ENCODE peak calls at places on chromosomes 1 and 21, in eight cellular contexts. J, I, Y, O, D, S, R and X are unnamed samples.

GRCh38 chr1:239963861-239964260 is 127.8 kb upstream of the FMN2 start:
- DNase-seq in J (no peak), D (no peak), S (no peak), O (no peak), Y (no peak), R (no peak), I (no peak), X (no peak)

GRCh38 chr1:156912861-156913808 is 7.3 kb upstream of the LRRC71 start:
- DNase-seq in D (no peak), O (no peak), R (no peak), Y (no peak), J (no peak), S (no peak), I (peak), X (no peak)

GRCh38 chr1:54398963-54399528 is 7.1 kb downstream of the SSBP3 start:
- DNase-seq in D (no peak), Y (no peak), R (no peak), S (no peak), O (no peak), I (no peak), J (no peak), X (no peak)

GRCh38 chr1:236108027-236108648 is 34.2 kb upstream of the GPR137B start:
- DNase-seq in Y (no peak), J (no peak), R (no peak), I (no peak), D (no peak), O (no peak), S (no peak), X (no peak)

GRCh38 chr21:29148535-29148934 is 18.1 kb downstream of the MAP3K7CL start:
- DNase-seq in I (no peak), R (no peak), O (no peak), D (no peak), S (no peak), Y (no peak), J (no peak), X (no peak)

GRCh38 chr1:95223110-95223509 is 10.9 kb upstream of the RWDD3 start:
- DNase-seq in J (no peak), D (no peak), O (no peak), S (no peak), R (no peak), I (no peak), Y (no peak), X (no peak)

GRCh38 chr1:236223273-236223672 is 58.5 kb downstream of the ERO1B start:
- DNase-seq in R (no peak), O (no peak), D (no peak), I (no peak), Y (no peak), S (no peak), J (no peak), X (no peak)

GRCh38 chr1:226825037-226825745 is 45.2 kb upstream of the PSEN2 start:
- DNase-seq in S (no peak), R (no peak), O (no peak), I (peak), J (no peak), D (no peak), Y (no peak), X (no peak)

GRCh38 chr1:162316187-162316586 is 60.5 kb downstream of the SPATA46 start:
- DNase-seq in I (no peak), J (no peak), R (no peak), D (no peak), S (no peak), O (no peak), Y (no peak), X (no peak)

GRCh38 chr1:30682396-30683275 is 40.7 kb downstream of the MATN1 start:
- DNase-seq in S (no peak), R (no peak), D (no peak), Y (no peak), J (no peak), I (peak), O (no peak), X (no peak)

GRCh38 chr1:110477445-110477957 is 26.6 kb downstream of the PROK1 start:
- DNase-seq in R (no peak), S (no peak), I (peak), O (no peak), Y (no peak), D (no peak), J (no peak), X (no peak)

GRCh38 chr1:7752512-7753417 is 18.3 kb upstream of the VAMP3 start:
- DNase-seq in I (peak), J (peak), O (peak), R (no peak), D (peak), Y (peak), S (peak), X (peak)

GRCh38 chr1:64982134-64982533 is 15.8 kb upstream of the JAK1 start:
- DNase-seq in D (no peak), O (no peak), Y (no peak), S (no peak), I (no peak), J (no peak), R (no peak), X (no peak)

GRCh38 chr1:24779689-24780464 is 34.6 kb downstream of the CLIC4 start:
- DNase-seq in Y (no peak), R (no peak), D (no peak), J (no peak), S (no peak), O (no peak), I (no peak), X (no peak)

GRCh38 chr1:15128520-15129313 is 24.8 kb upstream of the TMEM51 start:
- DNase-seq in O (peak), S (peak), Y (peak), D (peak), I (peak), R (peak), J (peak), X (peak)

GRCh38 chr1:18093646-18094045 is 14.0 kb upstream of the IGSF21 start:
- DNase-seq in O (no peak), S (no peak), R (no peak), J (no peak), I (no peak), D (no peak), Y (no peak), X (no peak)

GRCh38 chr1:61141288-61142044 is 59.1 kb downstream of the NFIA start:
- DNase-seq in O (no peak), S (no peak), R (no peak), I (no peak), Y (no peak), J (no peak), D (no peak), X (no peak)

GRCh38 chr1:175245324-175245723 is 52.7 kb upstream of the KIAA0040 start:
- DNase-seq in R (no peak), S (no peak), Y (no peak), I (no peak), J (no peak), D (no peak), O (no peak), X (no peak)

GRCh38 chr1:8448906-8449661 is 131.2 kb downstream of the SLC45A1 start:
- DNase-seq in S (no peak), R (no peak), I (no peak), D (no peak), O (no peak), J (no peak), Y (no peak), X (no peak)

GRCh38 chr1:59367269-59368006 is 70.5 kb downstream of the FGGY start:
- DNase-seq in J (no peak), S (no peak), I (peak), Y (peak), R (no peak), D (no peak), O (no peak), X (peak)